ENCODE peak calls at places on chromosomes 2 and 18, in five cellular contexts. I is GM23248, R is neural progenitor cell, T is hepatocyte, G is GM23338. P is an unnamed sample. For H3K79me2, the result is how much of the 10 kb centered on the place peaks cover.

GRCh38 chr2:173286153-173286809 is 68.4 kb upstream of the CDCA7 start:
- DNase-seq in I (no peak), R (no peak), T (no peak), G (no peak), P (no peak)

GRCh38 chr2:146985753-146986152 is 859.1 kb upstream of the ACVR2A start:
- DNase-seq in I (peak), R (no peak), T (no peak), G (no peak), P (no peak)

GRCh38 chr2:62427146-62427545 is 78.8 kb downstream of the TMEM17 start:
- DNase-seq in I (no peak), R (no peak), T (no peak), G (no peak), P (no peak)

GRCh38 chr2:163269375-163270021 is 430.9 kb upstream of the KCNH7 start:
- DNase-seq in I (peak), R (no peak), T (no peak), G (no peak), P (no peak)

GRCh38 chr2:177396630-177397460 is 4.3 kb downstream of the AGPS start:
- DNase-seq in I (peak), R (no peak), T (peak), G (no peak), P (no peak)

GRCh38 chr2:19893520-19894134 is 8.2 kb downstream of the TTC32 start:
- DNase-seq in I (peak), R (no peak), T (no peak), G (no peak), P (no peak)

GRCh38 chr2:69741281-69742169 is at the start of gene ANXA4:
- DNase-seq in I (peak), R (peak), T (peak), G (peak), P (peak)

GRCh38 chr2:23595601-23596251 is 210.7 kb downstream of the KLHL29 start:
- DNase-seq in I (peak), R (peak), T (no peak), G (no peak), P (no peak)

GRCh38 chr2:158783923-158784322 is 11.2 kb upstream of the DAPL1 start:
- DNase-seq in I (no peak), R (no peak), T (no peak), G (no peak), P (no peak)

GRCh38 chr2:202109737-202110184 is 36.7 kb downstream of the KIAA2012 start:
- DNase-seq in I (peak), R (peak), T (no peak), G (peak), P (no peak)

GRCh38 chr18:59744271-59744721 is 47.1 kb upstream of the CCBE1 start:
- DNase-seq in I (peak), R (no peak), T (no peak), G (no peak), P (no peak)

DNA sequence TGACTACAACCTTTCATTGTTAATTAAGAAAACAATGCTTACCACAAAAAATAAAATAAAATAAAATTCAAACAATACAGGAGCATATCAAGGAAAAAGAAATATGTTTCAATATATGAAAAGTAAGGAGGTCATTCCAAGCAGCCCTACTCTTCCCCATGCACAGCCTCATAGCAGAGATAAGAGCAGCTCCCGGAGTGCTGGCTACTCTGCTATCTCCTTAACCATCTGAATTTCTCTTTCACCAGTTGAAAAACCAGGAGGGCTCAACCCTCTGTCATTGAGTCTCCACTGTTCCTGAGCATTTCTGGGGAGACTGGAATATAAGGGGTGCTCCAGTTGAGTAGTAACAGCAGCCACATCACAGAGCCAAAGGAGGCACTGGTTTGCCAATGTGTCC is 201.4 kb downstream of the TCF4 start:
- DNase-seq in I (no peak), R (no peak), T (no peak), G (no peak), P (no peak)
- H3K79me2 ChIP-seq in I (half or more), R (half or more), T (under half), G (half or more), P (under half)

DNA sequence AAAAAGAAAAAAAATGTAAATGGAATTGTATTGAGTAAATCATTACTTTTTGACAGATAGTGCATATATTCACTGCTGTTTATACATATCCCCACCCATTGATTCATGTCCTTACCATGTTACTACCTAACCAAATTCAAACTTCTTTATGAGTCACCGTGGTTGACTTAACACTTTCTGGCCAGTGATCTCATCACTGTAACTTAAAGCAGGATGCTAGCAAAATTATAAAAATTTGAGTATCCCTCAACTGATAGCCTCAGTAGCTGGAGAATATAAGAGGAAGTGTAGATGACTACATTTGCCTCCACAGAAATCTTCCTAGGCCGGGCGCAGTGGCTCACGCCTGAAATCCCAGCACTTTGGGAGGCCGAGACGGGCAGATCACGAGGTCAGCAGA is 13.4 kb downstream of the CNOT9 start:
- DNase-seq in I (peak), R (no peak), T (no peak), G (no peak), P (no peak)
- TF ChIP-seq EZH2phosphoT487 in I (no peak), R (no peak), T (no peak), G (no peak), P (no peak)

GRCh38 chr2:197879844-197880408 is 75.5 kb downstream of the PLCL1 start:
- DNase-seq in I (no peak), R (no peak), T (no peak), G (no peak), P (no peak)

GRCh38 chr2:197876524-197876923 is 72.1 kb downstream of the PLCL1 start:
- DNase-seq in I (no peak), R (no peak), T (no peak), G (no peak), P (no peak)

GRCh38 chr2:197875736-197876135 is 71.3 kb downstream of the PLCL1 start:
- DNase-seq in I (no peak), R (no peak), T (no peak), G (no peak), P (no peak)

GRCh38 chr2:197878792-197879191 is 74.4 kb downstream of the PLCL1 start:
- DNase-seq in I (no peak), R (no peak), T (no peak), G (peak), P (no peak)

GRCh38 chr2:197877038-197877437 is 72.6 kb downstream of the PLCL1 start:
- DNase-seq in I (no peak), R (no peak), T (no peak), G (no peak), P (no peak)
- TF ChIP-seq EZH2 in I (no peak), R (no peak), T (no peak), G (no peak), P (no peak)

DNA sequence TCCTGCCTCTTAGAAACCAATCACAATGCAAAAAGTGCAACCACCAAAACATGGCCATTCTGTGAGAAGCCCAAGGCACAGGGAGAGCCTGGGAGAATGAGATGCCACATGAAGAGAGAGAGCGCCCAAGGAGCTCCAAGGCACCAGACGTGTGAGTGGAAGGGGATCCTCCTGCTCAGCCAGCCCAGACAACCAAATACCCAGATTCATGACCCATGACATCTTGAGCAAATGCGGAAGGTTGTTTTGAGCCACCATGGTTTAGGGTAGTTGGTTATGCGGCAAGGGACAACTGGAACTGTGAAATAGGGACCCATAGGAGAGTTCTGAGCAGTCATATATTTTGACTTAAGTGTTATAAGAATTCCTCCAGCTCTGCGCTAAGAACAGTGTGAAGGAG is 7.0 kb downstream of the AFF3 start:
- DNase-seq in I (no peak), R (no peak), T (no peak), G (no peak), P (no peak)
- H3K79me2 ChIP-seq in I (under half), R (under half), T (under half), G (under half), P (under half)

GRCh38 chr2:2108756-2109155 is 222.3 kb downstream of the MYT1L start:
- DNase-seq in I (no peak), R (no peak), T (no peak), G (no peak), P (no peak)

GRCh38 chr2:2107627-2108026 is 223.4 kb downstream of the MYT1L start:
- DNase-seq in I (no peak), R (no peak), T (no peak), G (no peak), P (no peak)

GRCh38 chr2:2107140-2107539 is 223.9 kb downstream of the MYT1L start:
- DNase-seq in I (peak), R (no peak), T (no peak), G (no peak), P (no peak)

GRCh38 chr2:2109186-2109585 is 221.9 kb downstream of the MYT1L start:
- DNase-seq in I (no peak), R (no peak), T (no peak), G (no peak), P (no peak)

GRCh38 chr2:2108189-2108588 is 222.9 kb downstream of the MYT1L start:
- DNase-seq in I (no peak), R (no peak), T (no peak), G (no peak), P (no peak)
- TF ChIP-seq EZH2phosphoT487 in I (no peak), R (no peak), T (no peak), G (no peak), P (no peak)

GRCh38 chr2:8616084-8616419 is 65.8 kb upstream of the ID2 start:
- DNase-seq in I (no peak), R (no peak), T (no peak), G (no peak), P (no peak)
- TF ChIP-seq EZH2 in I (no peak), R (no peak), T (no peak), G (no peak), P (no peak)